ENCODE peak calls at places on chromosomes 11 and 22, in eight cellular contexts. One of them, this sample, is unnamed.

GRCh38 chr11:45501980-45502545 is 163.4 kb downstream of the CHST1 start:
- DNase-seq in anterior cingulate cortex: no peak
- DNase-seq in transverse colon: no peak
- DNase-seq in GM13976: no peak
- DNase-seq in Calu3: no peak
- DNase-seq in nephron progenitor cell: no peak
- DNase-seq in right lobe of liver: no peak
- DNase-seq in DMS 273 treated with DMSO at 0.1 percent for 48 hours: no peak
- DNase-seq in this sample: no peak

GRCh38 chr11:86370922-86371614 is 3.6 kb upstream of the CCDC81 start:
- DNase-seq in right lobe of liver: no peak
- DNase-seq in nephron progenitor cell: no peak
- DNase-seq in GM13976: no peak
- DNase-seq in transverse colon: no peak
- DNase-seq in DMS 273 treated with DMSO at 0.1 percent for 48 hours: no peak
- DNase-seq in anterior cingulate cortex: no peak
- DNase-seq in Calu3: peak
- DNase-seq in this sample: no peak

GRCh38 chr11:57277845-57278720 is 41.0 kb upstream of the APLNR start:
- DNase-seq in right lobe of liver: peak
- DNase-seq in nephron progenitor cell: peak
- DNase-seq in Calu3: peak
- DNase-seq in transverse colon: peak
- DNase-seq in DMS 273 treated with DMSO at 0.1 percent for 48 hours: peak
- DNase-seq in anterior cingulate cortex: peak
- DNase-seq in GM13976: peak
- DNase-seq in this sample: peak

GRCh38 chr11:10328314-10329090 is 23.6 kb downstream of the ADM start:
- DNase-seq in DMS 273 treated with DMSO at 0.1 percent for 48 hours: no peak
- DNase-seq in Calu3: no peak
- DNase-seq in right lobe of liver: no peak
- DNase-seq in nephron progenitor cell: no peak
- DNase-seq in anterior cingulate cortex: no peak
- DNase-seq in transverse colon: no peak
- DNase-seq in GM13976: no peak
- DNase-seq in this sample: no peak

GRCh38 chr22:23803001-23803819 is 16.4 kb downstream of the SMARCB1 start:
- DNase-seq in Calu3: no peak
- DNase-seq in right lobe of liver: peak
- DNase-seq in anterior cingulate cortex: no peak
- DNase-seq in nephron progenitor cell: no peak
- DNase-seq in GM13976: peak
- DNase-seq in transverse colon: peak
- DNase-seq in DMS 273 treated with DMSO at 0.1 percent for 48 hours: no peak
- DNase-seq in this sample: no peak

GRCh38 chr22:30890689-30891442 is 77.7 kb downstream of the MORC2 start:
- DNase-seq in right lobe of liver: peak
- DNase-seq in transverse colon: peak
- DNase-seq in nephron progenitor cell: peak
- DNase-seq in GM13976: peak
- DNase-seq in DMS 273 treated with DMSO at 0.1 percent for 48 hours: no peak
- DNase-seq in Calu3: peak
- DNase-seq in anterior cingulate cortex: no peak
- DNase-seq in this sample: peak

GRCh38 chr11:29641201-29641600 is 375.6 kb downstream of the KCNA4 start:
- DNase-seq in DMS 273 treated with DMSO at 0.1 percent for 48 hours: no peak
- DNase-seq in anterior cingulate cortex: no peak
- DNase-seq in transverse colon: no peak
- DNase-seq in nephron progenitor cell: no peak
- DNase-seq in GM13976: no peak
- DNase-seq in right lobe of liver: no peak
- DNase-seq in Calu3: no peak
- DNase-seq in this sample: no peak

GRCh38 chr11:37643968-37644367 is 1045.9 kb upstream of the RAG2 start:
- DNase-seq in Calu3: no peak
- DNase-seq in nephron progenitor cell: no peak
- DNase-seq in right lobe of liver: no peak
- DNase-seq in DMS 273 treated with DMSO at 0.1 percent for 48 hours: no peak
- DNase-seq in GM13976: no peak
- DNase-seq in transverse colon: no peak
- DNase-seq in anterior cingulate cortex: no peak
- DNase-seq in this sample: no peak

GRCh38 chr11:100949443-100949842 is 180.2 kb downstream of the PGR start:
- DNase-seq in right lobe of liver: no peak
- DNase-seq in nephron progenitor cell: no peak
- DNase-seq in transverse colon: no peak
- DNase-seq in anterior cingulate cortex: no peak
- DNase-seq in Calu3: no peak
- DNase-seq in GM13976: no peak
- DNase-seq in DMS 273 treated with DMSO at 0.1 percent for 48 hours: no peak
- DNase-seq in this sample: no peak

GRCh38 chr11:2571598-2572281 is 126.9 kb downstream of the KCNQ1 start:
- DNase-seq in DMS 273 treated with DMSO at 0.1 percent for 48 hours: no peak
- DNase-seq in nephron progenitor cell: no peak
- DNase-seq in Calu3: no peak
- DNase-seq in anterior cingulate cortex: no peak
- DNase-seq in transverse colon: no peak
- DNase-seq in GM13976: no peak
- DNase-seq in right lobe of liver: no peak
- DNase-seq in this sample: no peak

GRCh38 chr11:107565219-107565937 is at the start of gene ALKBH8:
- DNase-seq in GM13976: peak
- DNase-seq in transverse colon: peak
- DNase-seq in anterior cingulate cortex: peak
- DNase-seq in right lobe of liver: peak
- DNase-seq in nephron progenitor cell: peak
- DNase-seq in DMS 273 treated with DMSO at 0.1 percent for 48 hours: peak
- DNase-seq in Calu3: peak
- DNase-seq in this sample: peak

GRCh38 chr11:72576196-72576595 is 98.0 kb downstream of the PDE2A start:
- DNase-seq in GM13976: no peak
- DNase-seq in right lobe of liver: peak
- DNase-seq in DMS 273 treated with DMSO at 0.1 percent for 48 hours: no peak
- DNase-seq in anterior cingulate cortex: no peak
- DNase-seq in nephron progenitor cell: no peak
- DNase-seq in Calu3: no peak
- DNase-seq in transverse colon: no peak
- DNase-seq in this sample: no peak

GRCh38 chr11:3192511-3193372 is 25.9 kb downstream of the MRGPRG start:
- DNase-seq in nephron progenitor cell: no peak
- DNase-seq in transverse colon: peak
- DNase-seq in right lobe of liver: no peak
- DNase-seq in GM13976: no peak
- DNase-seq in DMS 273 treated with DMSO at 0.1 percent for 48 hours: no peak
- DNase-seq in anterior cingulate cortex: no peak
- DNase-seq in Calu3: no peak
- DNase-seq in this sample: no peak

GRCh38 chr11:65366340-65366773 is 11.8 kb downstream of the TIGD3 start:
- DNase-seq in DMS 273 treated with DMSO at 0.1 percent for 48 hours: peak
- DNase-seq in transverse colon: peak
- DNase-seq in GM13976: peak
- DNase-seq in right lobe of liver: no peak
- DNase-seq in anterior cingulate cortex: no peak
- DNase-seq in Calu3: peak
- DNase-seq in nephron progenitor cell: no peak
- DNase-seq in this sample: peak

GRCh38 chr11:73585834-73586575 is 11.9 kb downstream of the FAM168A start:
- DNase-seq in nephron progenitor cell: no peak
- DNase-seq in GM13976: no peak
- DNase-seq in anterior cingulate cortex: no peak
- DNase-seq in Calu3: no peak
- DNase-seq in right lobe of liver: no peak
- DNase-seq in transverse colon: no peak
- DNase-seq in DMS 273 treated with DMSO at 0.1 percent for 48 hours: no peak
- DNase-seq in this sample: no peak

GRCh38 chr11:127931811-127932210 is 655.5 kb downstream of the ETS1 start:
- DNase-seq in GM13976: no peak
- DNase-seq in right lobe of liver: no peak
- DNase-seq in anterior cingulate cortex: no peak
- DNase-seq in DMS 273 treated with DMSO at 0.1 percent for 48 hours: no peak
- DNase-seq in transverse colon: no peak
- DNase-seq in nephron progenitor cell: no peak
- DNase-seq in Calu3: no peak
- DNase-seq in this sample: no peak

GRCh38 chr11:78251083-78251699 is 62.5 kb downstream of the USP35 start:
- DNase-seq in transverse colon: no peak
- DNase-seq in GM13976: no peak
- DNase-seq in anterior cingulate cortex: no peak
- DNase-seq in DMS 273 treated with DMSO at 0.1 percent for 48 hours: no peak
- DNase-seq in right lobe of liver: no peak
- DNase-seq in Calu3: no peak
- DNase-seq in nephron progenitor cell: no peak
- DNase-seq in this sample: no peak

GRCh38 chr11:1899686-1900085 is 8.0 kb upstream of the PRR33 start:
- DNase-seq in GM13976: no peak
- DNase-seq in DMS 273 treated with DMSO at 0.1 percent for 48 hours: no peak
- DNase-seq in anterior cingulate cortex: no peak
- DNase-seq in transverse colon: no peak
- DNase-seq in right lobe of liver: no peak
- DNase-seq in Calu3: no peak
- DNase-seq in nephron progenitor cell: no peak
- DNase-seq in this sample: no peak

GRCh38 chr22:30519842-30520425 is 14.4 kb upstream of the SEC14L4 start:
- DNase-seq in GM13976: no peak
- DNase-seq in transverse colon: no peak
- DNase-seq in anterior cingulate cortex: no peak
- DNase-seq in nephron progenitor cell: no peak
- DNase-seq in right lobe of liver: no peak
- DNase-seq in Calu3: no peak
- DNase-seq in DMS 273 treated with DMSO at 0.1 percent for 48 hours: no peak
- DNase-seq in this sample: no peak

GRCh38 chr11:105915036-105915435 is 107.0 kb downstream of the MSANTD4 start:
- DNase-seq in anterior cingulate cortex: no peak
- DNase-seq in right lobe of liver: no peak
- DNase-seq in nephron progenitor cell: no peak
- DNase-seq in GM13976: no peak
- DNase-seq in transverse colon: no peak
- DNase-seq in Calu3: no peak
- DNase-seq in DMS 273 treated with DMSO at 0.1 percent for 48 hours: no peak
- DNase-seq in this sample: no peak

GRCh38 chr11:115530752-115531151 is 26.5 kb upstream of the CADM1 start:
- DNase-seq in transverse colon: no peak
- DNase-seq in GM13976: no peak
- DNase-seq in DMS 273 treated with DMSO at 0.1 percent for 48 hours: no peak
- DNase-seq in right lobe of liver: no peak
- DNase-seq in nephron progenitor cell: no peak
- DNase-seq in Calu3: no peak
- DNase-seq in anterior cingulate cortex: no peak
- DNase-seq in this sample: no peak